ENCODE peak calls at places on chromosomes 7 and 10, in eight cellular contexts. J, O, C, F, D, N, M and E are unnamed samples.

GRCh38 chr7:70660154-70660818 is 471.7 kb upstream of the GALNT17 start:
- DNase-seq in J (peak; percentile 8), O (no peak), C (no peak), F (no peak), D (no peak), N (no peak), M (peak; percentile 89), E (no peak)

GRCh38 chr10:119353438-119353837 is 146.1 kb downstream of the GRK5 start:
- DNase-seq in J (no peak), O (no peak), C (no peak), F (no peak), D (no peak), N (no peak), M (no peak), E (no peak)

GRCh38 chr10:128491686-128492085 is 365.5 kb upstream of the MKI67 start:
- DNase-seq in J (no peak), O (no peak), C (no peak), F (no peak), D (no peak), N (no peak), M (no peak), E (no peak)

GRCh38 chr10:131277969-131278368 is 33.6 kb downstream of the TCERG1L start:
- DNase-seq in J (no peak), O (no peak), C (no peak), F (no peak), D (no peak), N (no peak), M (no peak), E (no peak)

GRCh38 chr10:69662901-69663300 is 32.9 kb downstream of the FAM241B start:
- DNase-seq in J (no peak), O (no peak), C (no peak), F (no peak), D (no peak), N (no peak), M (no peak), E (no peak)

GRCh38 chr10:67262675-67263074 is 336.8 kb downstream of the LRRTM3 start:
- DNase-seq in J (no peak), O (no peak), C (peak; percentile 2), F (no peak), D (no peak), N (no peak), M (no peak), E (no peak)

GRCh38 chr7:142560166-142560565 is 189.1 kb upstream of the PRSS1 start:
- DNase-seq in J (no peak), O (no peak), C (no peak), F (no peak), D (no peak), N (no peak), M (no peak), E (no peak)

GRCh38 chr7:15309891-15310290 is 251.9 kb downstream of the AGMO start:
- DNase-seq in J (no peak), O (no peak), C (no peak), F (no peak), D (no peak), N (no peak), M (no peak), E (no peak)

GRCh38 chr7:157514306-157514705 is 177.5 kb downstream of the DNAJB6 start:
- DNase-seq in J (no peak), O (no peak), C (no peak), F (no peak), D (no peak), N (no peak), M (no peak), E (no peak)

GRCh38 chr10:102775201-102775972 is 31.6 kb downstream of the WBP1L start:
- DNase-seq in J (no peak), O (no peak), C (no peak), F (no peak), D (no peak), N (no peak), M (no peak), E (no peak)

GRCh38 chr7:70405241-70405640 is 726.7 kb upstream of the GALNT17 start:
- DNase-seq in J (no peak), O (no peak), C (no peak), F (no peak), D (no peak), N (no peak), M (no peak), E (no peak)

GRCh38 chr7:75732764-75733630 is 5.7 kb downstream of the HIP1 start:
- DNase-seq in J (no peak), O (no peak), C (no peak), F (no peak), D (no peak), N (no peak), M (no peak), E (no peak)

GRCh38 chr7:129169171-129169643 is 19.2 kb upstream of the SMO start:
- DNase-seq in J (peak; percentile 9), O (no peak), C (peak; percentile 72), F (peak; percentile 36), D (no peak), N (peak; percentile 65), M (peak; percentile 2), E (no peak)

GRCh38 chr10:35194906-35195305 is 68.3 kb downstream of the CREM start:
- DNase-seq in J (peak; percentile 41), O (peak; percentile 23), C (no peak), F (no peak), D (no peak), N (no peak), M (peak; percentile 78), E (no peak)

GRCh38 chr10:77800320-77800719 is 126.2 kb downstream of the DLG5 start:
- DNase-seq in J (no peak), O (no peak), C (no peak), F (no peak), D (no peak), N (no peak), M (no peak), E (no peak)

GRCh38 chr7:94998951-94999350 is 91.6 kb downstream of the PPP1R9A start:
- DNase-seq in J (no peak), O (no peak), C (no peak), F (no peak), D (no peak), N (no peak), M (no peak), E (no peak)

GRCh38 chr10:293636-294035 is 158.4 kb downstream of the ZMYND11 start:
- DNase-seq in J (no peak), O (no peak), C (no peak), F (no peak), D (no peak), N (no peak), M (no peak), E (no peak)

GRCh38 chr10:99873846-99874245 is 91.4 kb downstream of the ABCC2 start:
- DNase-seq in J (no peak), O (no peak), C (no peak), F (no peak), D (no peak), N (no peak), M (no peak), E (no peak)

GRCh38 chr10:90968448-90969086 is 47.7 kb upstream of the ANKRD1 start:
- DNase-seq in J (no peak), O (no peak), C (no peak), F (no peak), D (no peak), N (no peak), M (no peak), E (no peak)

GRCh38 chr10:124739996-124740373 is 4.2 kb downstream of the FAM53B start:
- DNase-seq in J (no peak), O (no peak), C (no peak), F (no peak), D (no peak), N (no peak), M (no peak), E (no peak)

GRCh38 chr10:61313460-61313859 is 139.7 kb downstream of the TMEM26 start:
- DNase-seq in J (no peak), O (no peak), C (no peak), F (no peak), D (no peak), N (no peak), M (no peak), E (no peak)

GRCh38 chr10:119336599-119336998 is 129.2 kb downstream of the GRK5 start:
- DNase-seq in J (no peak), O (no peak), C (no peak), F (no peak), D (no peak), N (no peak), M (no peak), E (no peak)

GRCh38 chr7:24668922-24669635 is 88.2 kb downstream of the GSDME start:
- DNase-seq in J (no peak), O (no peak), C (no peak), F (no peak), D (no peak), N (no peak), M (no peak), E (no peak)

GRCh38 chr7:83921798-83922607 is 272.6 kb downstream of the SEMA3A start:
- DNase-seq in J (no peak), O (no peak), C (no peak), F (no peak), D (no peak), N (no peak), M (no peak), E (no peak)

GRCh38 chr10:22682237-22683192 is 31.9 kb downstream of the PIP4K2A start:
- DNase-seq in J (peak; percentile 55), O (no peak), C (no peak), F (peak; percentile 40), D (peak; percentile 52), N (peak; percentile 46), M (peak; percentile 80), E (no peak)

GRCh38 chr10:58030208-58030607 is 237.5 kb downstream of the IPMK start:
- DNase-seq in J (no peak), O (no peak), C (no peak), F (no peak), D (no peak), N (no peak), M (no peak), E (no peak)

GRCh38 chr7:133955208-133955607 is 171.9 kb upstream of the LRGUK start:
- DNase-seq in J (no peak), O (no peak), C (no peak), F (no peak), D (no peak), N (no peak), M (no peak), E (no peak)

GRCh38 chr10:688621-689426 is 644 bp downstream of the DIP2C start:
- DNase-seq in J (no peak), O (no peak), C (no peak), F (no peak), D (no peak), N (no peak), M (no peak), E (peak; percentile 80)

GRCh38 chr7:23653942-23654341 is 26.1 kb upstream of the FAM221A start:
- DNase-seq in J (no peak), O (no peak), C (no peak), F (no peak), D (no peak), N (no peak), M (no peak), E (no peak)

GRCh38 chr10:90007226-90007625 is 305.8 kb downstream of the KIF20B start:
- DNase-seq in J (no peak), O (no peak), C (no peak), F (no peak), D (no peak), N (no peak), M (no peak), E (no peak)